ENCODE peak calls at places on chromosomes 12 and 14, in ten cellular contexts. P is fibroblast of pulmonary artery, U is type B pancreatic cell, N is GM12865, Q is left lung, X is HepG2, G is WTC11, L is prostate gland, M is progenitor cell of endocrine pancreas, T is kidney epithelial cell. S is an unnamed sample.

GRCh38 chr12:14841761-14842160 is 1.6 kb downstream of the ART4 start:
- DNase-seq in P (peak; percentile 83), M (no peak), X (peak; percentile 85), T (peak; percentile 32), N (no peak), U (no peak), Q (no peak), L (peak; percentile 78), G (no peak), S (no peak)

GRCh38 chr12:115185529-115185928 is 501.6 kb upstream of the TBX3 start:
- DNase-seq in T (no peak), P (peak; percentile 68), X (no peak), L (no peak), N (no peak), Q (no peak), G (no peak), U (no peak), M (no peak), S (no peak)

GRCh38 chr12:81297606-81298005 is 219.7 kb downstream of the ACSS3 start:
- DNase-seq in G (no peak), P (no peak), T (no peak), N (no peak), Q (no peak), X (no peak), L (no peak), U (no peak), M (no peak), S (no peak)

GRCh38 chr12:78448692-78449091 is 415.9 kb upstream of the SYT1 start:
- DNase-seq in T (no peak), P (no peak), L (no peak), X (no peak), Q (no peak), N (no peak), U (no peak), G (no peak), M (no peak), S (no peak)

GRCh38 chr14:94677747-94678146 is 65.6 kb downstream of the SERPINA3 start:
- DNase-seq in X (no peak), M (no peak), G (no peak), Q (no peak), P (no peak), L (no peak), N (no peak), T (no peak), U (peak; percentile 56), S (no peak)

GRCh38 chr14:49766839-49767238 is 1.1 kb upstream of the KLHDC2 start:
- DNase-seq in M (no peak), L (no peak), G (no peak), Q (no peak), X (no peak), T (no peak), U (no peak), N (no peak), P (no peak), S (no peak)

GRCh38 chr12:88416786-88417185 is 163.5 kb downstream of the KITLG start:
- DNase-seq in G (no peak), X (no peak), Q (no peak), U (no peak), N (no peak), P (no peak), M (no peak), L (no peak), T (no peak), S (no peak)

GRCh38 chr12:49518914-49519573 is 19.8 kb upstream of the KCNH3 start:
- DNase-seq in Q (no peak), X (no peak), P (peak; percentile 55), L (no peak), G (no peak), T (no peak), N (no peak), M (no peak), U (no peak), S (no peak)

GRCh38 chr14:41607119-41607785 is 576 bp downstream of the LRFN5 start:
- DNase-seq in Q (peak; percentile 18), L (no peak), M (no peak), T (no peak), P (no peak), N (no peak), G (peak; percentile 12), U (no peak), X (no peak), S (no peak)

GRCh38 chr14:89667983-89668382 is 250.9 kb upstream of the FOXN3 start:
- DNase-seq in U (no peak), L (no peak), M (no peak), G (no peak), Q (no peak), X (no peak), P (peak; percentile 17), T (peak; percentile 5), N (no peak), S (no peak)

GRCh38 chr12:51372021-51372420 is 19.2 kb downstream of the GALNT6 start:
- DNase-seq in T (no peak), N (no peak), P (no peak), G (no peak), U (no peak), M (no peak), L (no peak), Q (no peak), X (no peak), S (no peak)
- TF ChIP-seq CTCF in T (no peak), N (no peak), P (no peak), G (no peak), U (no peak), M (no peak), L (no peak), Q (no peak), X (peak; percentile 29), S (no peak)

DNA sequence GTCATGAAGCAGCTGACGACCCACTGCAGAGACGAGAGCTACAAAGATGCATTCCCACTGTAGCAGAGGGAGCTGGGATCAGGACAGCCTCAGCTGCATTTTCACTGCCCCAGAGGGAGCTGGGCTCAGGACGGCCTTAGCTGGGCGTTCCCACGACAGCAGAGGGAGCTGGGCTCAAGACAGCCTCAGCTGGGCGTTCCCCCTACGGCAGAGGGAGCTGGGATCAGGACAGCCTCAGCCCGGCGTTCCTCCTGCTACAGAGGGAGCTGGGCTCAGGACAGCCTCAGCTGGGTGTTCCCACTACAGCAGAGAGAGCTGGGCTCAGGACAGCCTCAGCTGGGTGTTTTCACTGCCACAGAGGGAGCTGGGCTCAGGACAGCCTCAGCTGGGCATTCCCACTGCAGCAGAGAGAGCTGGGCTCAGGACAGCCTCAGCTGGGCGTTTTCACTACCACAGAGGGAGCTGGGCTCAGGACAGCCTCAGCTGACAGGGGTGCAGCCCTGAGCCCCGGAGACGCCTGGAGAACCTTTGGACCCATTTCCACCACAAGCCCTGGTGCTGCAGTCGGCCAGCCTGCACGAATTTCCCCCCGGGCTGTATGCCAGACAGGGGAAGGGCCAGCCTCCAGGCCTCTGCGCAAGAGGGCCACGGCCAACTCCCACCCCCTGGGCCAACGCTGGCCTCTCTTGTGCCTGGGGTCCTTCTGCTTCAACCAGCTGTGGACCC is 2.8 kb upstream of the C14orf180 start:
- DNase-seq in U (no peak), X (peak; percentile 25), P (no peak), T (no peak), L (no peak), M (no peak), G (no peak), N (no peak), Q (no peak), S (no peak)
- TF ChIP-seq CTCF in U (no peak), X (no peak), P (no peak), T (no peak), L (no peak), M (no peak), G (no peak), N (no peak), Q (no peak), S (no peak)

DNA sequence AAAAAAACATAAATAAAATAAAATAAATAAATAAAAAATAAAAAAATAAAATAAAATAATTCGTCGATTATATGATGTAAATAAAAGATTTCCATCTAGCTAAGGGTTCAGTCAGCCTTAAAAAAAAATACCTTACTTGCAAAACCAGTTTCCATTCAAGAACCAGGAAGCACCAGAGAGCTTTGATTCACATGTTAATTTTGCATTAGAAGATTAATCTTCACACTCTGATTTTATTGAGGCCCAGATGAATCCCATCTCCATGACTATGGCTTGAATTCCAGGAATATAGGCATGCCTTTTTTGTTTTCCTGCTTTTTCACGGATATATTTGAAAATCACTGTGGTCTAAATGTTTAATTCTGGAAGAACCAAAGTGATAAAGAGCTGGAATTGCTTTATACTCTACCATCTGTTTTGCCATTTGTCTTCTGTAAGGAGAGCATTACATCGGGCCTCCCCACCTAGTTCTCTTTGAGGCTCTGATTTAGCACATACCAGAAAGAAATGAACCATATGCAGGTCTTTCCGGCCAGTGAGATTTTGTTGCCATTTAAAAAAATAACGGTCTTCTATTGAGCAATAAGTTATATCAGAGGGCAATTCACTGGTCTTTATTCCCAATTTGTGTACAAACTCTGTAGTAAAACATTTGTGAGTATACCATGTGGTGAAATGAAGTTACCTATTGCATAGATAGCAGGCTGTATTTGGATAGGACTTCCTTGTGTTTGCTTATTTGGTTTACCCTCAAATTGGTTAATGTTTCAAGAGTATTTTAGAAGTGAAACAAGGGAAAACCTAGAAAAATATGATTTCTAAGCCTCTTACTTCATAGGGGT is 175.5 kb downstream of the AEBP2 start:
- DNase-seq in G (no peak), N (no peak), P (no peak), L (no peak), Q (no peak), M (no peak), X (no peak), T (no peak), U (no peak), S (no peak)
- TF ChIP-seq CTCF in G (no peak), N (no peak), P (no peak), L (no peak), Q (no peak), M (no peak), X (no peak), T (no peak), U (no peak), S (no peak)

GRCh38 chr12:64608901-64609542 is 1.3 kb upstream of the RASSF3 start:
- DNase-seq in M (no peak), G (no peak), U (no peak), Q (no peak), L (peak; percentile 54), P (peak; percentile 58), T (no peak), N (peak; percentile 72), X (peak; percentile 58), S (no peak)
- TF ChIP-seq CTCF in M (no peak), G (no peak), U (no peak), Q (no peak), L (no peak), P (peak; percentile 18), T (peak; percentile 10), N (no peak), X (peak; percentile 28), S (no peak)

DNA sequence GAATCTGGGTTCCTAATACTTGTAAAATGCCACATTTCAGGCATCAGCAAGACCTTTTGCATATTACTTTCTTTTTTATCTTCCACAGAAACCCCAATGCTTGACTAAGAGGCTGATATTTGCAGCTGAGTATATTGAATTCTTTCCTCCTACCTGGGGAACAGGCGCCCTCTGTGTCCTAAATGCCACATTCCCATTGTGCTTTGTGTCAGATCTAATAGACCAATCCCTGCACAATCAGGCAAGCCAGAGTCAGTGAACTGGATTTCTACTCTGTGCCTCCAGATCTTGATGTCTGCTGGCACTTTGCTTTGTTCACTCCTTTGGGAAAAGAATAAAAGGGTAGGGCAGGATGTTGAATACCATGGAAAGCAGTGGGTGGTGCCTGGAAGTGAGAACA is 22.4 kb upstream of the TAS2R42 start:
- DNase-seq in L (no peak), P (no peak), Q (no peak), T (no peak), N (no peak), U (no peak), G (peak; percentile 19), X (peak; percentile 10), M (no peak), S (no peak)
- TF ChIP-seq CTCF in L (no peak), P (no peak), Q (no peak), T (no peak), N (no peak), U (no peak), G (no peak), X (peak; percentile 7), M (peak; percentile 31), S (no peak)